ENCODE peak calls at places on chromosomes 3 and 15, in nine cellular contexts. One of them, this sample, is unnamed.

GRCh38 chr15:71730277-71731144 is 79.8 kb upstream of the NR2E3 start:
- DNase-seq in fibroblast of pulmonary artery: peak; percentile 84
- DNase-seq in upper lobe of right lung: no peak
- DNase-seq in pancreas: no peak
- DNase-seq in vagina: no peak
- DNase-seq in BJ: no peak
- DNase-seq in neural progenitor cell: peak; percentile 62
- DNase-seq in breast epithelium: peak; percentile 44
- DNase-seq in brain microvascular endothelial cell: peak; percentile 71
- DNase-seq in this sample: peak; percentile 84

GRCh38 chr3:169558371-169558770 is 105.1 kb downstream of the MECOM start:
- DNase-seq in upper lobe of right lung: no peak
- DNase-seq in neural progenitor cell: no peak
- DNase-seq in vagina: no peak
- DNase-seq in pancreas: no peak
- DNase-seq in breast epithelium: no peak
- DNase-seq in brain microvascular endothelial cell: no peak
- DNase-seq in fibroblast of pulmonary artery: no peak
- DNase-seq in BJ: no peak
- DNase-seq in this sample: no peak

GRCh38 chr3:170418422-170419300 is at the start of gene CLDN11:
- DNase-seq in brain microvascular endothelial cell: no peak
- DNase-seq in neural progenitor cell: peak; percentile 85
- DNase-seq in BJ: no peak
- DNase-seq in upper lobe of right lung: no peak
- DNase-seq in vagina: no peak
- DNase-seq in fibroblast of pulmonary artery: no peak
- DNase-seq in breast epithelium: peak; percentile 44
- DNase-seq in pancreas: no peak
- DNase-seq in this sample: peak; percentile 66

GRCh38 chr15:55916666-55917409 is 76.6 kb downstream of the NEDD4 start:
- DNase-seq in vagina: no peak
- DNase-seq in breast epithelium: no peak
- DNase-seq in neural progenitor cell: peak; percentile 4
- DNase-seq in pancreas: no peak
- DNase-seq in brain microvascular endothelial cell: peak; percentile 31
- DNase-seq in upper lobe of right lung: no peak
- DNase-seq in fibroblast of pulmonary artery: peak; percentile 52
- DNase-seq in BJ: peak; percentile 75
- DNase-seq in this sample: peak; percentile 69

GRCh38 chr3:16658004-16658932 is 53.0 kb upstream of the DAZL start:
- DNase-seq in pancreas: no peak
- DNase-seq in fibroblast of pulmonary artery: peak; percentile 27
- DNase-seq in breast epithelium: no peak
- DNase-seq in upper lobe of right lung: no peak
- DNase-seq in brain microvascular endothelial cell: no peak
- DNase-seq in vagina: no peak
- DNase-seq in BJ: no peak
- DNase-seq in neural progenitor cell: peak; percentile 89
- DNase-seq in this sample: no peak

GRCh38 chr3:177483182-177483967 is 286.1 kb upstream of the TBL1XR1 start:
- DNase-seq in fibroblast of pulmonary artery: no peak
- DNase-seq in BJ: no peak
- DNase-seq in neural progenitor cell: peak; percentile 49
- DNase-seq in brain microvascular endothelial cell: no peak
- DNase-seq in vagina: no peak
- DNase-seq in pancreas: no peak
- DNase-seq in breast epithelium: no peak
- DNase-seq in upper lobe of right lung: no peak
- DNase-seq in this sample: no peak

GRCh38 chr3:42700366-42701288 is 2.0 kb downstream of the HHATL start:
- DNase-seq in breast epithelium: no peak
- DNase-seq in fibroblast of pulmonary artery: no peak
- DNase-seq in neural progenitor cell: no peak
- DNase-seq in vagina: no peak
- DNase-seq in BJ: no peak
- DNase-seq in brain microvascular endothelial cell: no peak
- DNase-seq in upper lobe of right lung: no peak
- DNase-seq in pancreas: no peak
- DNase-seq in this sample: no peak

GRCh38 chr3:115693868-115694267 is 70.6 kb downstream of the GAP43 start:
- DNase-seq in pancreas: no peak
- DNase-seq in breast epithelium: no peak
- DNase-seq in neural progenitor cell: no peak
- DNase-seq in vagina: no peak
- DNase-seq in upper lobe of right lung: no peak
- DNase-seq in BJ: no peak
- DNase-seq in fibroblast of pulmonary artery: no peak
- DNase-seq in brain microvascular endothelial cell: no peak
- DNase-seq in this sample: no peak

GRCh38 chr15:53448215-53449001 is 311.1 kb downstream of the WDR72 start:
- DNase-seq in BJ: no peak
- DNase-seq in fibroblast of pulmonary artery: no peak
- DNase-seq in pancreas: no peak
- DNase-seq in neural progenitor cell: peak; percentile 52
- DNase-seq in vagina: no peak
- DNase-seq in brain microvascular endothelial cell: no peak
- DNase-seq in upper lobe of right lung: no peak
- DNase-seq in breast epithelium: no peak
- DNase-seq in this sample: no peak

GRCh38 chr3:16668776-16669545 is 63.7 kb upstream of the DAZL start:
- DNase-seq in vagina: no peak
- DNase-seq in upper lobe of right lung: no peak
- DNase-seq in BJ: no peak
- DNase-seq in neural progenitor cell: no peak
- DNase-seq in fibroblast of pulmonary artery: no peak
- DNase-seq in brain microvascular endothelial cell: no peak
- DNase-seq in pancreas: no peak
- DNase-seq in breast epithelium: no peak
- DNase-seq in this sample: no peak

GRCh38 chr3:4821975-4822374 is 157.3 kb upstream of the BHLHE40 start:
- DNase-seq in pancreas: no peak
- DNase-seq in brain microvascular endothelial cell: no peak
- DNase-seq in upper lobe of right lung: no peak
- DNase-seq in BJ: no peak
- DNase-seq in breast epithelium: no peak
- DNase-seq in fibroblast of pulmonary artery: no peak
- DNase-seq in vagina: no peak
- DNase-seq in neural progenitor cell: no peak
- DNase-seq in this sample: no peak

GRCh38 chr15:66780172-66780972 is 78.3 kb downstream of the SMAD6 start:
- DNase-seq in fibroblast of pulmonary artery: peak; percentile 67
- DNase-seq in upper lobe of right lung: no peak
- DNase-seq in breast epithelium: no peak
- DNase-seq in pancreas: no peak
- DNase-seq in BJ: no peak
- DNase-seq in vagina: no peak
- DNase-seq in neural progenitor cell: no peak
- DNase-seq in brain microvascular endothelial cell: peak; percentile 72
- DNase-seq in this sample: peak; percentile 64

GRCh38 chr3:184134746-184135148 is 411 bp upstream of the EIF2B5 start:
- DNase-seq in BJ: no peak
- DNase-seq in brain microvascular endothelial cell: no peak
- DNase-seq in breast epithelium: peak; percentile 23
- DNase-seq in upper lobe of right lung: no peak
- DNase-seq in pancreas: no peak
- DNase-seq in neural progenitor cell: no peak
- DNase-seq in fibroblast of pulmonary artery: no peak
- DNase-seq in vagina: no peak
- DNase-seq in this sample: no peak

GRCh38 chr3:100954199-100954935 is 38.9 kb downstream of the ABI3BP start:
- DNase-seq in vagina: no peak
- DNase-seq in brain microvascular endothelial cell: no peak
- DNase-seq in BJ: no peak
- DNase-seq in neural progenitor cell: no peak
- DNase-seq in fibroblast of pulmonary artery: no peak
- DNase-seq in upper lobe of right lung: no peak
- DNase-seq in pancreas: no peak
- DNase-seq in breast epithelium: no peak
- DNase-seq in this sample: no peak

GRCh38 chr3:71493372-71493771 is 90.2 kb downstream of the FOXP1 start:
- DNase-seq in brain microvascular endothelial cell: no peak
- DNase-seq in neural progenitor cell: no peak
- DNase-seq in fibroblast of pulmonary artery: no peak
- DNase-seq in breast epithelium: no peak
- DNase-seq in BJ: no peak
- DNase-seq in vagina: no peak
- DNase-seq in pancreas: no peak
- DNase-seq in upper lobe of right lung: no peak
- DNase-seq in this sample: no peak

GRCh38 chr3:71490692-71491091 is 92.8 kb downstream of the FOXP1 start:
- DNase-seq in upper lobe of right lung: no peak
- DNase-seq in breast epithelium: no peak
- DNase-seq in fibroblast of pulmonary artery: no peak
- DNase-seq in BJ: no peak
- DNase-seq in pancreas: no peak
- DNase-seq in brain microvascular endothelial cell: no peak
- DNase-seq in vagina: no peak
- DNase-seq in neural progenitor cell: no peak
- DNase-seq in this sample: no peak

GRCh38 chr3:71492969-71493368 is 90.6 kb downstream of the FOXP1 start:
- DNase-seq in vagina: no peak
- DNase-seq in pancreas: no peak
- DNase-seq in breast epithelium: no peak
- DNase-seq in upper lobe of right lung: no peak
- DNase-seq in fibroblast of pulmonary artery: no peak
- DNase-seq in neural progenitor cell: no peak
- DNase-seq in brain microvascular endothelial cell: no peak
- DNase-seq in BJ: no peak
- DNase-seq in this sample: no peak

GRCh38 chr3:71491141-71491752 is 92.3 kb downstream of the FOXP1 start:
- DNase-seq in upper lobe of right lung: no peak
- DNase-seq in breast epithelium: no peak
- DNase-seq in fibroblast of pulmonary artery: no peak
- DNase-seq in BJ: no peak
- DNase-seq in brain microvascular endothelial cell: no peak
- DNase-seq in neural progenitor cell: no peak
- DNase-seq in pancreas: no peak
- DNase-seq in vagina: no peak
- DNase-seq in this sample: no peak

GRCh38 chr3:71492566-71492965 is 91.0 kb downstream of the FOXP1 start:
- DNase-seq in neural progenitor cell: no peak
- DNase-seq in fibroblast of pulmonary artery: no peak
- DNase-seq in breast epithelium: no peak
- DNase-seq in BJ: no peak
- DNase-seq in brain microvascular endothelial cell: no peak
- DNase-seq in vagina: no peak
- DNase-seq in upper lobe of right lung: no peak
- DNase-seq in pancreas: no peak
- DNase-seq in this sample: no peak
- H3K4me3 ChIP-seq in neural progenitor cell: no peak overlapping the region
- H3K4me3 ChIP-seq in fibroblast of pulmonary artery: no peak overlapping the region
- H3K4me3 ChIP-seq in breast epithelium: no peak overlapping the region
- H3K4me3 ChIP-seq in BJ: no peak overlapping the region
- H3K4me3 ChIP-seq in brain microvascular endothelial cell: no peak overlapping the region
- H3K4me3 ChIP-seq in vagina: no peak overlapping the region
- H3K4me3 ChIP-seq in upper lobe of right lung: no peak overlapping the region
- H3K4me3 ChIP-seq in pancreas: no peak overlapping the region
- H3K4me3 ChIP-seq in this sample: no peak overlapping the region

GRCh38 chr15:47661661-47662180 is 55.6 kb upstream of the SEMA6D start:
- DNase-seq in fibroblast of pulmonary artery: no peak
- DNase-seq in breast epithelium: no peak
- DNase-seq in brain microvascular endothelial cell: no peak
- DNase-seq in BJ: no peak
- DNase-seq in neural progenitor cell: no peak
- DNase-seq in vagina: no peak
- DNase-seq in upper lobe of right lung: no peak
- DNase-seq in pancreas: no peak
- DNase-seq in this sample: peak; percentile 36
- TF ChIP-seq CTCF in fibroblast of pulmonary artery: no peak
- TF ChIP-seq CTCF in breast epithelium: no peak
- TF ChIP-seq CTCF in brain microvascular endothelial cell: no peak
- TF ChIP-seq CTCF in BJ: no peak
- TF ChIP-seq CTCF in neural progenitor cell: no peak
- TF ChIP-seq CTCF in vagina: no peak
- TF ChIP-seq CTCF in upper lobe of right lung: no peak
- TF ChIP-seq CTCF in pancreas: no peak
- TF ChIP-seq CTCF in this sample: no peak

DNA sequence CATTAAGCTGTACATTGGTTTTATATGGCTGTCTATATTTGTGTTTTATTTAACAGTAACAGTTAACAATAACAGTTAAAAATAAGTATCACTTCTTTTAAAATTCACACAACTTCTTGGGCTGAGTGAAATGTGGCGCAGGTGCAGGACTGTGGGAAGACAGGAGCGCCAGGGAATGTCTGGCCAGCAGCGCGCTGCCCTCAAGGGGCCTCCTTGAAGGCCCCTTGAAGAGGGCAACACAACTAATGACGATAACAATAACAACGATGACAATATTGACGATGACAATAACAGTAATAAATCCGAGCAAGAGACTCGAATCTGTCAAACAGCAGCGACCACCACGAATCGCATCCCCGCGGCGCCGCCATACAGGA is 411 bp upstream of the PPP2R3A start:
- DNase-seq in brain microvascular endothelial cell: peak; percentile 16
- DNase-seq in neural progenitor cell: no peak
- DNase-seq in BJ: no peak
- DNase-seq in breast epithelium: no peak
- DNase-seq in vagina: no peak
- DNase-seq in fibroblast of pulmonary artery: no peak
- DNase-seq in pancreas: no peak
- DNase-seq in upper lobe of right lung: no peak
- DNase-seq in this sample: no peak
- H3K4me3 ChIP-seq in brain microvascular endothelial cell: peak overlapping the region; percentile 50
- H3K4me3 ChIP-seq in neural progenitor cell: peak overlapping the region; percentile 86
- H3K4me3 ChIP-seq in BJ: peak overlapping the region; percentile 60
- H3K4me3 ChIP-seq in breast epithelium: peak overlapping the region; percentile 82
- H3K4me3 ChIP-seq in vagina: peak overlapping the region; percentile 59
- H3K4me3 ChIP-seq in fibroblast of pulmonary artery: peak overlapping the region; percentile 43
- H3K4me3 ChIP-seq in pancreas: peak overlapping the region; percentile 86
- H3K4me3 ChIP-seq in upper lobe of right lung: peak overlapping the region; percentile 82
- H3K4me3 ChIP-seq in this sample: peak overlapping the region; percentile 50

GRCh38 chr3:13479582-13480339 is at the start of gene HDAC11:
- DNase-seq in vagina: peak; percentile 97
- DNase-seq in BJ: peak; percentile 78
- DNase-seq in fibroblast of pulmonary artery: peak; percentile 97
- DNase-seq in neural progenitor cell: peak; percentile 99
- DNase-seq in breast epithelium: peak; percentile 97
- DNase-seq in pancreas: peak; percentile 100
- DNase-seq in upper lobe of right lung: peak; percentile 100
- DNase-seq in brain microvascular endothelial cell: peak; percentile 95
- DNase-seq in this sample: peak; percentile 97
- TF ChIP-seq CTCF in vagina: no peak
- TF ChIP-seq CTCF in BJ: peak; percentile 14
- TF ChIP-seq CTCF in fibroblast of pulmonary artery: no peak
- TF ChIP-seq CTCF in neural progenitor cell: peak; percentile 22
- TF ChIP-seq CTCF in breast epithelium: peak; percentile 64
- TF ChIP-seq CTCF in pancreas: no peak
- TF ChIP-seq CTCF in upper lobe of right lung: peak; percentile 30
- TF ChIP-seq CTCF in brain microvascular endothelial cell: peak; percentile 24
- TF ChIP-seq CTCF in this sample: no peak

GRCh38 chr15:90099072-90099867 is 3.0 kb downstream of the IDH2 start:
- DNase-seq in brain microvascular endothelial cell: no peak
- DNase-seq in vagina: no peak
- DNase-seq in neural progenitor cell: no peak
- DNase-seq in pancreas: no peak
- DNase-seq in breast epithelium: no peak
- DNase-seq in fibroblast of pulmonary artery: no peak
- DNase-seq in upper lobe of right lung: no peak
- DNase-seq in BJ: no peak
- DNase-seq in this sample: no peak
- H3K4me3 ChIP-seq in brain microvascular endothelial cell: no peak overlapping the region
- H3K4me3 ChIP-seq in vagina: no peak overlapping the region
- H3K4me3 ChIP-seq in neural progenitor cell: no peak overlapping the region
- H3K4me3 ChIP-seq in pancreas: peak overlapping the region; percentile 97
- H3K4me3 ChIP-seq in breast epithelium: no peak overlapping the region
- H3K4me3 ChIP-seq in fibroblast of pulmonary artery: no peak overlapping the region
- H3K4me3 ChIP-seq in upper lobe of right lung: no peak overlapping the region
- H3K4me3 ChIP-seq in BJ: no peak overlapping the region
- H3K4me3 ChIP-seq in this sample: no peak overlapping the region

GRCh38 chr3:59265566-59265965 is 215.7 kb upstream of the CFAP20DC start:
- DNase-seq in fibroblast of pulmonary artery: no peak
- DNase-seq in upper lobe of right lung: no peak
- DNase-seq in brain microvascular endothelial cell: no peak
- DNase-seq in vagina: no peak
- DNase-seq in neural progenitor cell: no peak
- DNase-seq in pancreas: no peak
- DNase-seq in BJ: no peak
- DNase-seq in breast epithelium: no peak
- DNase-seq in this sample: no peak
- TF ChIP-seq CTCF in fibroblast of pulmonary artery: no peak
- TF ChIP-seq CTCF in upper lobe of right lung: no peak
- TF ChIP-seq CTCF in brain microvascular endothelial cell: no peak
- TF ChIP-seq CTCF in vagina: no peak
- TF ChIP-seq CTCF in neural progenitor cell: no peak
- TF ChIP-seq CTCF in pancreas: no peak
- TF ChIP-seq CTCF in BJ: no peak
- TF ChIP-seq CTCF in breast epithelium: no peak
- TF ChIP-seq CTCF in this sample: no peak